ENCODE peak calls at places on chromosome 1, in six cellular contexts. One of them, this sample, is unnamed.

GRCh38 chr1:23911924-23912323 is 1.2 kb downstream of the CNR2 start:
- DNase-seq in H1: no peak
- DNase-seq in H9: no peak
- DNase-seq in trophoblast cell: no peak
- DNase-seq in neuronal stem cell: no peak
- DNase-seq in IMR-90: no peak
- DNase-seq in this sample: no peak

GRCh38 chr1:235415008-235415904 is 48.0 kb downstream of the TBCE start:
- DNase-seq in H1: peak
- DNase-seq in H9: peak
- DNase-seq in trophoblast cell: peak
- DNase-seq in neuronal stem cell: peak
- DNase-seq in IMR-90: peak
- DNase-seq in this sample: peak

GRCh38 chr1:157994704-157995540 is 1.5 kb downstream of the KIRREL1 start:
- DNase-seq in H1: no peak
- DNase-seq in H9: no peak
- DNase-seq in trophoblast cell: no peak
- DNase-seq in neuronal stem cell: no peak
- DNase-seq in IMR-90: peak
- DNase-seq in this sample: peak

GRCh38 chr1:196400478-196401453 is 207.5 kb downstream of the KCNT2 start:
- DNase-seq in H1: no peak
- DNase-seq in H9: no peak
- DNase-seq in trophoblast cell: no peak
- DNase-seq in neuronal stem cell: no peak
- DNase-seq in IMR-90: peak
- DNase-seq in this sample: peak

GRCh38 chr1:24991242-24992037 is 61.4 kb upstream of the RUNX3 start:
- DNase-seq in H1: no peak
- DNase-seq in H9: no peak
- DNase-seq in trophoblast cell: no peak
- DNase-seq in neuronal stem cell: no peak
- DNase-seq in IMR-90: no peak
- DNase-seq in this sample: no peak

GRCh38 chr1:99496067-99496466 is 149.8 kb upstream of the PALMD start:
- DNase-seq in H1: no peak
- DNase-seq in H9: no peak
- DNase-seq in trophoblast cell: peak
- DNase-seq in neuronal stem cell: no peak
- DNase-seq in IMR-90: no peak
- DNase-seq in this sample: no peak

GRCh38 chr1:116255486-116255885 is 117.6 kb upstream of the ATP1A1 start:
- DNase-seq in H1: no peak
- DNase-seq in H9: no peak
- DNase-seq in trophoblast cell: no peak
- DNase-seq in neuronal stem cell: no peak
- DNase-seq in IMR-90: no peak
- DNase-seq in this sample: no peak

GRCh38 chr1:226967665-226968064 is 27.6 kb downstream of the COQ8A start:
- DNase-seq in H1: no peak
- DNase-seq in H9: no peak
- DNase-seq in trophoblast cell: no peak
- DNase-seq in neuronal stem cell: no peak
- DNase-seq in IMR-90: peak
- DNase-seq in this sample: no peak

DNA sequence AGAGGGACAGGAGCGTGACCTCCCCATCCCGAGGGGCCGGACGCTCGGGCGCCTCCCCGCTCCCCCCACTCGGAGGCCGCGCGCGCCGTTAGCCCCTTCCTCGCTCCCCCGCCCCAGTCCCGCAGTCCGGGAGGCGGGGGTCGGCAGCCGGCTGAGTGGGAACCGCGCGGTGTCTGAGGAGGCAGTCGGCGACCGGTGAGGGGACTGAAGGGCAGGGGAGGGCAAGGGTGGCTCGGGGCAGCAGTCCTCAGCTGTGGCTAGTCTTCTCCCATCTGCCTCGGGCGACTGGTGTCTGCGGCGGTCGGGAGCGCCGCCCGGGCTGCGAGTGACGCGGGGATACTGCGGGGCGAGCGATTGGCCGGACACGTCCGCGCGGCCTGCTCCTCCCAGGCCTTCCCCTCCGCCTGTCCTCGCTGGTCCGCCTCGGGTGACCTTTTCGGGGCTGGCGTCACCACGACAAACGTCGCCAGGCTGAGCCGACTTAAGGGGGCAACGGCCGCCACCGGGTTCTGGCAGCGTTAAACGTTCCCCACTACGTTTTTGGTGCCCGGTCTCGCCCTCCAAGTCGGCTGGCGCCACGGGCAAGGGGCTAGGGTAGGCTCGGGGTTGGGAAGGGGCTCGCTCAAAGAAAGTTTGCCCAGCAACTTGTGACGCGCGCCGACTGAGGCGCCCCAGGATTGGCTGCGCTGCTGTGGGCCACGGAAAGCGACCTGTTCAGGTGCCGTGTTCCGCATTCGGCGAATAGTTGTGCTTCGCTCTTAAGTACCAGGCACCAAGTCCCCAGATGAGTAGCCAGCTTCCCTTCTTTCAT is 538 bp downstream of the ZNF672 start:
- DNase-seq in H1: peak
- DNase-seq in H9: peak
- DNase-seq in trophoblast cell: peak
- DNase-seq in neuronal stem cell: peak
- DNase-seq in IMR-90: peak
- DNase-seq in this sample: peak
- H3K18ac ChIP-seq in H1: peak
- H3K18ac ChIP-seq in H9: peak
- H3K18ac ChIP-seq in trophoblast cell: peak
- H3K18ac ChIP-seq in neuronal stem cell: peak
- H3K18ac ChIP-seq in IMR-90: peak
- H3K18ac ChIP-seq in this sample: peak

GRCh38 chr1:175793617-175794016 is 50.2 kb upstream of the TNR start:
- DNase-seq in H1: no peak
- DNase-seq in H9: no peak
- DNase-seq in trophoblast cell: no peak
- DNase-seq in neuronal stem cell: no peak
- DNase-seq in IMR-90: no peak
- DNase-seq in this sample: no peak
- H3K14ac ChIP-seq in H1: no peak
- H3K14ac ChIP-seq in H9: no peak
- H3K14ac ChIP-seq in trophoblast cell: no peak
- H3K14ac ChIP-seq in neuronal stem cell: no peak
- H3K14ac ChIP-seq in IMR-90: no peak
- H3K14ac ChIP-seq in this sample: no peak

DNA sequence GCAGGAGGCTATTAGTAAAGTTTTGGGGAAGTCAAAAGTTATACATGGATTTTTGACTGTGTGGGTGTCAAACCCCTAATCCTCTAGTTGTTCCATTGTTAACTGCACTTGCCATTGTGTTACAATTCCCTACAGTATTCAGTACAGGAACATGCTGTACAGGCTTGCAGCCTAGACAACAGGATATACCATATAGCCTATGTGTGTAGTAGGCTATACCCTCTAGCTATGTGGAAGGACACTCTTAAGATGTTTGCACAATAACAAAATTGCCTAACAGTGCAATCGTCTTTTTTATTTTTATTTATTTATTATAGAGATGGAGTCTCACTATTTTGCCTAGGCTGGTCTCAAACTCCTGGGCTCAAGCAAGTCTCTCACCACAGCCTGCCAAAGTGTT is 28.7 kb upstream of the CEP350 start:
- DNase-seq in H1: no peak
- DNase-seq in H9: no peak
- DNase-seq in trophoblast cell: peak
- DNase-seq in neuronal stem cell: no peak
- DNase-seq in IMR-90: no peak
- DNase-seq in this sample: no peak
- H3K27ac ChIP-seq in H1: no peak
- H3K27ac ChIP-seq in H9: no peak
- H3K27ac ChIP-seq in trophoblast cell: no peak
- H3K27ac ChIP-seq in neuronal stem cell: no peak
- H3K27ac ChIP-seq in IMR-90: peak
- H3K27ac ChIP-seq in this sample: no peak

GRCh38 chr1:219810451-219810850 is 117.9 kb downstream of the SLC30A10 start:
- DNase-seq in H1: no peak
- DNase-seq in H9: no peak
- DNase-seq in trophoblast cell: no peak
- DNase-seq in neuronal stem cell: no peak
- DNase-seq in IMR-90: no peak
- DNase-seq in this sample: no peak

GRCh38 chr1:219808790-219809189 is 119.6 kb downstream of the SLC30A10 start:
- DNase-seq in H1: no peak
- DNase-seq in H9: no peak
- DNase-seq in trophoblast cell: no peak
- DNase-seq in neuronal stem cell: no peak
- DNase-seq in IMR-90: no peak
- DNase-seq in this sample: no peak

GRCh38 chr1:219813344-219813743 is 115.0 kb downstream of the SLC30A10 start:
- DNase-seq in H1: no peak
- DNase-seq in H9: no peak
- DNase-seq in trophoblast cell: no peak
- DNase-seq in neuronal stem cell: no peak
- DNase-seq in IMR-90: no peak
- DNase-seq in this sample: no peak

GRCh38 chr1:219812086-219812485 is 116.3 kb downstream of the SLC30A10 start:
- DNase-seq in H1: no peak
- DNase-seq in H9: no peak
- DNase-seq in trophoblast cell: no peak
- DNase-seq in neuronal stem cell: no peak
- DNase-seq in IMR-90: no peak
- DNase-seq in this sample: no peak

DNA sequence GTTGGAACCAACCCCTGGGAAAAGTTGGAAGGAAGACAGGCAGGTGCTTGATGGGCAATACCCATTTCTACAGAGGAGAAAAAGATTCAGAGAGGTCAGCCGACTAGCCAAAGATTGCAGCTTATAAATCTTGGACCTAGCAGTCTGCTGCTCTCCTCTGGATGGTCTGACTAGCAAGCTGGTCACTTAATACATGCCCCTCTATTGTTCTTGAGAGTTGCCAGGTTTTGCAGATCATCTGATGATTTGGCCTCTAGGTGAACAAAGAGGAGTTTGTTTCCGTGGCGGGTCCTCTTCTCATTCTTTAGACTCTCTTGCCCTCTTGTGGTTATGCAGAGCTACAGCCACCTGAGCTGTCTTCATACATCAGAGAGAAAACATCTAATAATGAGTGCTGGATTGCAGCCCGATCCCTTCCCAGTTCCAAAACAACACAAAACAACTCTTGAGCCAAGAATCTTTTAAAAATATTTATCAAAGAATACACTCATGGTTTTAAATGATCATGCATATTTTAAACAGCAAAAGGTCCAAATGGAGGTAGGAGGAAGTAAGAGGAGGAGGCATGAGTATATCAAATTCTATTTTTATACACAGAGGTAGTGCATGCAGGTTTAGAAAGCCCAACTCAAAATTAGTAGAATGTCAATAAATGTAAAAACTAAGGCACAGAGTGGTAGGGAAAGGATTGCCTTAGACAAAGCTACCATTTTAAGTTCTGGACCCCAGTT is 115.7 kb downstream of the SLC30A10 start:
- DNase-seq in H1: peak
- DNase-seq in H9: peak
- DNase-seq in trophoblast cell: peak
- DNase-seq in neuronal stem cell: peak
- DNase-seq in IMR-90: peak
- DNase-seq in this sample: peak
- H3K18ac ChIP-seq in H1: no peak
- H3K18ac ChIP-seq in H9: no peak
- H3K18ac ChIP-seq in trophoblast cell: no peak
- H3K18ac ChIP-seq in neuronal stem cell: peak
- H3K18ac ChIP-seq in IMR-90: no peak
- H3K18ac ChIP-seq in this sample: no peak

This sample was measured in mesenchymal stem cell.